ENCODE peak calls at places on chromosome 1, in five cellular contexts. Q is omental fat pad, N is PC-9, G is GM10248, S is sigmoid colon. O is an unnamed sample.
A peak's percentile ranks its signal among the peaks of the same experiment; 100 is the strongest.

GRCh38 chr1:245707941-245708340 is 553.2 kb downstream of the KIF26B start:
- DNase-seq in S (no peak), G (no peak), N (no peak), Q (no peak), O (no peak)

GRCh38 chr1:197471248-197472035 is 203.4 kb downstream of the CRB1 start:
- DNase-seq in N (no peak), Q (no peak), S (no peak), G (no peak), O (no peak)

GRCh38 chr1:78831731-78832360 is 174.7 kb downstream of the ADGRL4 start:
- DNase-seq in S (no peak), N (no peak), G (no peak), Q (no peak), O (no peak)

GRCh38 chr1:15838721-15839120 is 8.8 kb upstream of the SPEN start:
- DNase-seq in G (no peak), S (no peak), Q (no peak), N (no peak), O (no peak)

GRCh38 chr1:229105109-229105508 is 165.8 kb upstream of the RAB4A start:
- DNase-seq in Q (no peak), N (no peak), G (no peak), S (no peak), O (no peak)

GRCh38 chr1:2392686-2393085 is 1.0 kb downstream of the RER1 start:
- DNase-seq in N (no peak), S (no peak), Q (no peak), G (no peak), O (no peak)

GRCh38 chr1:171585715-171586114 is 36.3 kb upstream of the MYOCOS start:
- DNase-seq in Q (no peak), G (no peak), S (no peak), N (no peak), O (no peak)

GRCh38 chr1:164466429-164466828 is 92.6 kb upstream of the PBX1 start:
- DNase-seq in N (no peak), S (no peak), G (no peak), Q (no peak), O (no peak)

GRCh38 chr1:229271448-229272120 is 673 bp downstream of the RAB4A start:
- DNase-seq in N (no peak), S (no peak), G (peak; percentile 52), Q (no peak), O (no peak)

GRCh38 chr1:86419277-86419903 is 4.6 kb upstream of the CLCA2 start:
- DNase-seq in N (peak; percentile 62), Q (no peak), S (no peak), G (peak; percentile 57), O (no peak)

GRCh38 chr1:115183158-115183557 is 93.9 kb upstream of the TSPAN2 start:
- DNase-seq in G (no peak), Q (no peak), S (no peak), N (no peak), O (no peak)

GRCh38 chr1:6794164-6794563 is 8.9 kb downstream of the CAMTA1 start:
- DNase-seq in Q (no peak), N (no peak), S (no peak), G (no peak), O (no peak)

GRCh38 chr1:3607703-3608065 is 3.6 kb downstream of the MEGF6 start:
- DNase-seq in G (no peak), Q (no peak), S (no peak), N (no peak), O (no peak)

GRCh38 chr1:45960930-45961715 is 157.7 kb downstream of the MAST2 start:
- DNase-seq in Q (no peak), N (no peak), G (no peak), S (no peak), O (no peak)

GRCh38 chr1:238681021-238681420 is 705.3 kb upstream of the CHRM3 start:
- DNase-seq in N (no peak), Q (no peak), S (no peak), G (no peak), O (no peak)

GRCh38 chr1:56461158-56462127 is 117.9 kb downstream of the PLPP3 start:
- DNase-seq in S (no peak), Q (no peak), G (no peak), N (no peak), O (peak; percentile 8)

GRCh38 chr1:206663832-206664652 is 20.7 kb upstream of the MAPKAPK2 start:
- DNase-seq in G (peak; percentile 78), S (peak; percentile 77), N (no peak), Q (peak; percentile 73), O (peak; percentile 83)

GRCh38 chr1:27284425-27285287 is 37.3 kb upstream of the TMEM222 start:
- DNase-seq in S (peak; percentile 88), G (peak; percentile 88), N (peak; percentile 51), Q (peak; percentile 100), O (peak; percentile 92)

GRCh38 chr1:47866631-47867446 is 130.3 kb downstream of the TRABD2B start:
- DNase-seq in N (no peak), G (no peak), Q (no peak), S (no peak), O (no peak)

GRCh38 chr1:24803220-24803619 is 58.0 kb downstream of the CLIC4 start:
- DNase-seq in N (no peak), Q (no peak), S (no peak), G (no peak), O (no peak)

GRCh38 chr1:77533660-77534295 is 148.7 kb downstream of the ZZZ3 start:
- DNase-seq in G (peak; percentile 64), N (peak; percentile 50), Q (no peak), S (peak; percentile 74), O (peak; percentile 63)

GRCh38 chr1:220045356-220046051 is 801 bp downstream of the EPRS1 start:
- DNase-seq in S (no peak), G (no peak), N (no peak), Q (no peak), O (no peak)

GRCh38 chr1:19596065-19596718 is 47.9 kb upstream of the NBL1 start:
- DNase-seq in Q (no peak), G (no peak), N (no peak), S (no peak), O (no peak)

GRCh38 chr1:39833121-39833520 is 44.5 kb upstream of the BMP8B start:
- DNase-seq in N (no peak), S (no peak), Q (no peak), G (no peak), O (no peak)

GRCh38 chr1:153390938-153391710 is at the start of gene S100A8:
- DNase-seq in Q (no peak), S (peak; percentile 74), G (no peak), N (peak; percentile 81), O (no peak)

GRCh38 chr1:217109928-217110327 is 386.7 kb upstream of the ESRRG start:
- DNase-seq in S (no peak), N (no peak), G (no peak), Q (no peak), O (no peak)

GRCh38 chr1:234656981-234657651 is 47.1 kb upstream of the IRF2BP2 start:
- DNase-seq in N (peak; percentile 95), Q (no peak), G (peak; percentile 51), S (no peak), O (no peak)

O was measured in nephron progenitor cell.